ENCODE peak calls at places on chromosomes 3 and 15, in seven cellular contexts. M is fibroblast of lung, C is GM12878, S is astrocyte, I is GM23248, G is HCT116, E is PC-3. P is an unnamed sample.

GRCh38 chr3:134651347-134652041 is 672 bp upstream of the KY start:
- DNase-seq in M (no peak), C (no peak), S (peak), I (peak), G (no peak), E (no peak), P (no peak)

GRCh38 chr3:52021869-52022268 is 26.2 kb upstream of the RPL29 start:
- DNase-seq in M (no peak), C (no peak), S (no peak), I (peak), G (no peak), E (no peak), P (no peak)

GRCh38 chr3:14414841-14415464 is 12.5 kb downstream of the SLC6A6 start:
- DNase-seq in M (no peak), C (no peak), S (no peak), I (peak), G (no peak), E (no peak), P (no peak)

GRCh38 chr3:187713504-187713903 is 11.1 kb upstream of the RTP2 start:
- DNase-seq in M (peak), C (no peak), S (peak), I (peak), G (no peak), E (peak), P (no peak)

GRCh38 chr3:59547874-59548273 is 498.0 kb upstream of the CFAP20DC start:
- DNase-seq in M (no peak), C (no peak), S (peak), I (no peak), G (no peak), E (no peak), P (no peak)

GRCh38 chr3:55805169-55805568 is 318.1 kb upstream of the WNT5A start:
- DNase-seq in M (no peak), C (no peak), S (no peak), I (no peak), G (no peak), E (no peak), P (no peak)

GRCh38 chr15:25170781-25171110 is 216.0 kb downstream of the SNRPN start:
- DNase-seq in M (no peak), C (no peak), S (no peak), I (no peak), G (no peak), E (no peak), P (no peak)

GRCh38 chr3:124384527-124384926 is 345.7 kb upstream of the UMPS start:
- DNase-seq in M (no peak), C (no peak), S (no peak), I (no peak), G (no peak), E (no peak), P (no peak)

GRCh38 chr3:183438749-183439148 is 10.3 kb upstream of the MCF2L2 start:
- DNase-seq in M (no peak), C (no peak), S (no peak), I (no peak), G (no peak), E (no peak), P (no peak)

GRCh38 chr3:126944089-126944965 is 38.6 kb upstream of the PLXNA1 start:
- DNase-seq in M (no peak), C (no peak), S (no peak), I (no peak), G (no peak), E (no peak), P (no peak)

GRCh38 chr3:14175383-14176037 is 2.9 kb downstream of the XPC start:
- DNase-seq in M (no peak), C (peak), S (peak), I (peak), G (no peak), E (peak), P (no peak)

GRCh38 chr3:127525373-127525772 is 65.2 kb downstream of the TPRA1 start:
- DNase-seq in M (no peak), C (no peak), S (peak), I (peak), G (peak), E (peak), P (no peak)

GRCh38 chr3:76038949-76039348 is 253.6 kb upstream of the ZNF717 start:
- DNase-seq in M (no peak), C (no peak), S (no peak), I (no peak), G (no peak), E (no peak), P (no peak)

GRCh38 chr15:66008920-66009572 is 139.8 kb downstream of the RAB11A start:
- DNase-seq in M (no peak), C (peak), S (no peak), I (no peak), G (peak), E (peak), P (no peak)

GRCh38 chr3:48681974-48682610 is 3.6 kb downstream of the NCKIPSD start:
- DNase-seq in M (no peak), C (no peak), S (no peak), I (no peak), G (no peak), E (no peak), P (no peak)

GRCh38 chr3:171181907-171182690 is 155.6 kb upstream of the SLC2A2 start:
- DNase-seq in M (peak), C (no peak), S (peak), I (peak), G (no peak), E (no peak), P (no peak)

GRCh38 chr3:83928391-83928790 is 1030.4 kb upstream of the CADM2 start:
- DNase-seq in M (peak), C (no peak), S (no peak), I (peak), G (peak), E (peak), P (no peak)

GRCh38 chr15:63920504-63921178 is 86.9 kb upstream of the HERC1 start:
- DNase-seq in M (no peak), C (no peak), S (no peak), I (no peak), G (no peak), E (no peak), P (no peak)

GRCh38 chr3:24763421-24763820 is 268.8 kb upstream of the THRB start:
- DNase-seq in M (peak), C (no peak), S (peak), I (no peak), G (no peak), E (peak), P (no peak)

GRCh38 chr3:117998071-117998470 is 1036.6 kb downstream of the IGSF11 start:
- DNase-seq in M (no peak), C (no peak), S (peak), I (peak), G (no peak), E (no peak), P (no peak)

GRCh38 chr3:161990036-161990435 is 493.4 kb downstream of the OTOL1 start:
- DNase-seq in M (no peak), C (no peak), S (no peak), I (no peak), G (no peak), E (no peak), P (no peak)

GRCh38 chr15:20356444-20357138 is 185.0 kb downstream of the GOLGA6L6 start:
- DNase-seq in M (no peak), C (no peak), S (no peak), I (peak), G (peak), E (peak), P (no peak)

GRCh38 chr3:125192190-125193035 is 20.1 kb downstream of the SLC12A8 start:
- DNase-seq in M (no peak), C (peak), S (no peak), I (no peak), G (no peak), E (no peak), P (no peak)

GRCh38 chr3:46934508-46935167 is 41.9 kb downstream of the CCDC12 start:
- DNase-seq in M (peak), C (no peak), S (no peak), I (peak), G (no peak), E (peak), P (no peak)

GRCh38 chr15:96122077-96123027 is 208.1 kb upstream of the NR2F2 start:
- DNase-seq in M (peak), C (no peak), S (peak), I (peak), G (peak), E (peak), P (no peak)

GRCh38 chr15:27095809-27096580 is 125.0 kb downstream of the GABRG3 start:
- DNase-seq in M (peak), C (no peak), S (peak), I (peak), G (no peak), E (peak), P (no peak)

GRCh38 chr3:149384911-149385321 is 7.5 kb upstream of the TM4SF1 start:
- DNase-seq in M (peak), C (no peak), S (peak), I (peak), G (no peak), E (peak), P (no peak)

GRCh38 chr3:160869825-160870224 is 113.8 kb downstream of the PPM1L start:
- DNase-seq in M (no peak), C (no peak), S (no peak), I (no peak), G (no peak), E (peak), P (no peak)

GRCh38 chr15:40436116-40436891 is 4.4 kb upstream of the BAHD1 start:
- DNase-seq in M (no peak), C (no peak), S (no peak), I (peak), G (no peak), E (no peak), P (no peak)

GRCh38 chr3:100106531-100107155 is 7.7 kb downstream of the FILIP1L start:
- DNase-seq in M (peak), C (no peak), S (peak), I (no peak), G (no peak), E (peak), P (no peak)

GRCh38 chr15:88752956-88753355 is 50.3 kb upstream of the ACAN start:
- DNase-seq in M (no peak), C (no peak), S (no peak), I (no peak), G (no peak), E (no peak), P (no peak)

GRCh38 chr3:20141306-20141705 is 44.7 kb downstream of the SGO1 start:
- DNase-seq in M (no peak), C (no peak), S (no peak), I (no peak), G (no peak), E (no peak), P (no peak)

GRCh38 chr3:49616491-49616941 is 57.6 kb upstream of the APEH start:
- DNase-seq in M (peak), C (no peak), S (peak), I (peak), G (no peak), E (no peak), P (no peak)

GRCh38 chr3:159823763-159824162 is 164.9 kb upstream of the IL12A start:
- DNase-seq in M (no peak), C (no peak), S (no peak), I (no peak), G (no peak), E (peak), P (no peak)

GRCh38 chr3:105793040-105793439 is 75.8 kb downstream of the CBLB start:
- DNase-seq in M (no peak), C (no peak), S (peak), I (no peak), G (no peak), E (no peak), P (no peak)

GRCh38 chr15:99605490-99605931 is 39.7 kb downstream of the MEF2A start:
- DNase-seq in M (no peak), C (no peak), S (peak), I (no peak), G (no peak), E (peak), P (no peak)
- H3K27ac ChIP-seq in M (no peak), C (peak), S (no peak), I (no peak), G (no peak), E (no peak), P (no peak)

GRCh38 chr15:67832965-67833503 is 6.8 kb downstream of the RNU6-1 start:
- DNase-seq in M (no peak), C (no peak), S (no peak), I (no peak), G (no peak), E (no peak), P (no peak)
- TF ChIP-seq EZH2 in M (peak), C (peak), S (no peak), I (no peak), G (no peak), E (no peak), P (no peak)

DNA sequence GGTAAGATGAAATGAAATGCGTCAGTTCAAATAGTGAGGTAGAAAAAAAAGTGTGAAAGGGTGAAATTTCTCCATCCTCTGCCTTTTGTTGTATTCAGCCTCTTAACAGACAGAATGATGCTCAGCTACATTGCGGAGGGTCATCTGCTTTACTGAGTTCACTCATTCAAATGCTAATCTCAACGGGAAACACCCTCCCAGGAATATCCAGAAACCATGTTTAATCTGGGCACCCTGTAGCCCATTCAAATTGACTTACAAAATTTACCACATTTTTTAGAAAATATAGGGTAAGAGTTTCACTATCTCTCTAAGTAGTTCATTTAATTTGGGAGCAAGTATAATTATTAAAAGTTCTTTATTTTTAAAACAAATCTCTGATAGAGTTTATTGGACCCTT is 42.9 kb downstream of the C3orf38 start:
- DNase-seq in M (no peak), C (no peak), S (no peak), I (no peak), G (no peak), E (no peak), P (no peak)
- H3K9ac ChIP-seq in M (no peak), C (no peak), S (no peak), I (no peak), G (no peak), E (no peak), P (no peak)

GRCh38 chr15:56978898-56979662 is 60.6 kb downstream of the TCF12 start:
- DNase-seq in M (peak), C (no peak), S (peak), I (peak), G (no peak), E (peak), P (no peak)
- H3K27ac ChIP-seq in M (no peak), C (no peak), S (peak), I (peak), G (no peak), E (peak), P (no peak)

GRCh38 chr3:69012836-69013255 is 638 bp downstream of the EOGT start:
- DNase-seq in M (peak), C (no peak), S (peak), I (peak), G (no peak), E (peak), P (no peak)

GRCh38 chr3:69012111-69012835 is 1.2 kb downstream of the EOGT start:
- DNase-seq in M (peak), C (no peak), S (peak), I (peak), G (no peak), E (no peak), P (no peak)

GRCh38 chr3:69011331-69011730 is 2.2 kb downstream of the EOGT start:
- DNase-seq in M (no peak), C (no peak), S (no peak), I (peak), G (no peak), E (no peak), P (no peak)

GRCh38 chr3:69014022-69014580 is 617 bp upstream of the EOGT start:
- DNase-seq in M (no peak), C (peak), S (no peak), I (peak), G (no peak), E (no peak), P (no peak)

GRCh38 chr3:69013256-69014021 is at the start of gene EOGT:
- DNase-seq in M (peak), C (peak), S (peak), I (peak), G (peak), E (peak), P (no peak)
- TF ChIP-seq EZH2 in M (no peak), C (no peak), S (no peak), I (no peak), G (no peak), E (no peak), P (no peak)

GRCh38 chr3:45214061-45214680 is 11.9 kb downstream of the TMEM158 start:
- DNase-seq in M (no peak), C (no peak), S (no peak), I (no peak), G (no peak), E (no peak), P (no peak)
- H3K9ac ChIP-seq in M (no peak), C (no peak), S (no peak), I (no peak), G (no peak), E (no peak), P (no peak)

P was measured in SK-N-MC.